ENCODE peak calls at places on chromosomes 11 and 22, in four cellular contexts. M is prostate gland, U is NCI-H1092, R is cardiac fibroblast. N is an unnamed sample.

GRCh38 chr22:19674129-19674928 is 40.0 kb upstream of the SEPTIN5 start:
- DNase-seq in M (no peak), U (peak), R (peak), N (no peak)

GRCh38 chr11:64186205-64187165 is 514 bp downstream of the STIP1 start:
- DNase-seq in M (peak), U (no peak), R (no peak), N (no peak)

GRCh38 chr11:1458340-1459218 is 28.0 kb downstream of the MOB2 start:
- DNase-seq in M (peak), U (no peak), R (peak), N (no peak)

GRCh38 chr11:127182586-127183203 is 182.1 kb upstream of the KIRREL3 start:
- DNase-seq in M (no peak), U (peak), R (no peak), N (peak)

GRCh38 chr11:68043349-68044144 is 4.7 kb downstream of the TCIRG1 start:
- DNase-seq in M (no peak), U (peak), R (peak), N (no peak)

GRCh38 chr11:66698491-66698890 is 20.8 kb upstream of the RBM4B start:
- DNase-seq in M (no peak), U (no peak), R (no peak), N (no peak)

GRCh38 chr11:43825217-43825816 is 55.3 kb upstream of the ALKBH3 start:
- DNase-seq in M (peak), U (no peak), R (peak), N (peak)

GRCh38 chr22:48800036-48800885 is 1027.4 kb downstream of the BRD1 start:
- DNase-seq in M (no peak), U (no peak), R (no peak), N (no peak)

GRCh38 chr11:129640671-129641070 is 175.0 kb upstream of the TMEM45B start:
- DNase-seq in M (no peak), U (no peak), R (no peak), N (no peak)

GRCh38 chr11:95661159-95661558 is 128.4 kb downstream of the FAM76B start:
- DNase-seq in M (no peak), U (no peak), R (no peak), N (no peak)